ENCODE peak calls at places on chromosomes 1 and 21, in seven cellular contexts. O is body of pancreas, Y is astrocyte of the spinal cord, L is NCI-H1417 treated with DMSO at 0.1 percent for 48 hours, I is HFFc6, Z is NCI-H2171 treated with DMSO at 0.1 percent for 48 hours, C is AML-193. X is an unnamed sample.

GRCh38 chr1:213820362-213821149 is 167.2 kb upstream of the PROX1 start:
- DNase-seq in I (no peak), C (no peak), L (no peak), Y (no peak), Z (peak; percentile 15), O (no peak), X (no peak)

GRCh38 chr21:40846566-40847411 is at the start of gene DSCAM:
- DNase-seq in L (no peak), Y (no peak), O (no peak), Z (peak; percentile 62), C (no peak), I (no peak), X (no peak)

GRCh38 chr1:166237675-166238074 is 70.9 kb upstream of the FAM78B start:
- DNase-seq in I (no peak), O (no peak), Y (no peak), C (no peak), L (no peak), Z (no peak), X (no peak)

GRCh38 chr1:215971793-215972441 is 404.8 kb downstream of the KCTD3 start:
- DNase-seq in L (no peak), Z (no peak), C (no peak), Y (no peak), O (no peak), I (no peak), X (no peak)

GRCh38 chr1:167404908-167405307 is 113.4 kb downstream of the CD247 start:
- DNase-seq in Y (no peak), Z (no peak), C (no peak), L (no peak), I (no peak), O (no peak), X (no peak)

GRCh38 chr1:155531624-155532023 is 31.0 kb downstream of the ASH1L start:
- DNase-seq in I (no peak), L (no peak), Z (no peak), Y (no peak), C (no peak), O (no peak), X (no peak)

GRCh38 chr1:170661646-170662411 is 2.1 kb upstream of the PRRX1 start:
- DNase-seq in C (no peak), Z (no peak), I (peak; percentile 63), L (no peak), Y (peak; percentile 67), O (no peak), X (no peak)

GRCh38 chr1:7921766-7922165 is 18.9 kb downstream of the TNFRSF9 start:
- DNase-seq in O (no peak), Z (no peak), Y (peak; percentile 3), C (no peak), L (no peak), I (no peak), X (no peak)

GRCh38 chr1:82565146-82565545 is 764.4 kb downstream of the ADGRL2 start:
- DNase-seq in Z (no peak), L (no peak), I (peak; percentile 31), O (no peak), Y (peak; percentile 90), C (no peak), X (no peak)

GRCh38 chr1:228515200-228515834 is 28.1 kb downstream of the RNF187 start:
- DNase-seq in I (peak; percentile 48), L (no peak), O (no peak), C (peak; percentile 9), Z (peak; percentile 51), Y (peak; percentile 44), X (no peak)

GRCh38 chr1:181101581-181102226 is 13.2 kb downstream of the IER5 start:
- DNase-seq in Y (peak; percentile 82), I (no peak), C (no peak), O (no peak), L (peak; percentile 84), Z (peak; percentile 91), X (peak; percentile 68)

GRCh38 chr21:45026833-45027232 is 47.5 kb upstream of the ADARB1 start:
- DNase-seq in O (no peak), Y (no peak), I (no peak), L (no peak), Z (no peak), C (no peak), X (no peak)

X was measured in DMS 273 treated with DMSO at 0.1 percent for 48 hours.